ENCODE peak calls at places on chromosomes 16 and 17, in ten cellular contexts. T is fibroblast of pulmonary artery, A is NB4, K is fibroblast of the aortic adventitia, J is psoas muscle, B is pancreas, D is brain microvascular endothelial cell, U is heart left ventricle, X is ascending aorta, S is epithelial cell of esophagus. F is an unnamed sample.

GRCh38 chr17:45374501-45374900 is 57.7 kb upstream of the MAP3K14 start:
- DNase-seq in T (no peak), A (no peak), K (no peak), J (no peak), B (no peak), D (no peak), U (no peak), X (no peak), S (no peak), F (no peak)

GRCh38 chr17:39997543-39997942 is 16.9 kb downstream of the PSMD3 start:
- DNase-seq in T (no peak), A (no peak), K (no peak), J (no peak), B (no peak), D (no peak), U (no peak), X (no peak), S (no peak), F (no peak)

GRCh38 chr16:66248096-66248495 is 118.4 kb upstream of the CDH5 start:
- DNase-seq in T (peak), A (no peak), K (peak), J (peak), B (no peak), D (peak), U (peak), X (no peak), S (no peak), F (no peak)

GRCh38 chr17:39183045-39183444 is 14.4 kb downstream of the CACNB1 start:
- DNase-seq in T (no peak), A (no peak), K (no peak), J (no peak), B (no peak), D (no peak), U (no peak), X (no peak), S (no peak), F (no peak)

GRCh38 chr16:15898654-15899053 is 10.3 kb upstream of the CEP20 start:
- DNase-seq in T (no peak), A (no peak), K (no peak), J (no peak), B (no peak), D (no peak), U (no peak), X (no peak), S (no peak), F (peak)

GRCh38 chr17:14926526-14927122 is 338.5 kb downstream of the PMP22 start:
- DNase-seq in T (peak), A (peak), K (peak), J (peak), B (peak), D (peak), U (no peak), X (no peak), S (peak), F (peak)

GRCh38 chr16:31010539-31010938 is at the start of gene STX1B:
- DNase-seq in T (no peak), A (no peak), K (no peak), J (no peak), B (no peak), D (no peak), U (no peak), X (no peak), S (no peak), F (no peak)

GRCh38 chr16:81401035-81401950 is 43.3 kb upstream of the CMIP start:
- DNase-seq in T (peak), A (no peak), K (peak), J (peak), B (no peak), D (peak), U (no peak), X (no peak), S (peak), F (no peak)

GRCh38 chr16:55294947-55295346 is 29.1 kb upstream of the IRX6 start:
- DNase-seq in T (no peak), A (no peak), K (peak), J (peak), B (no peak), D (no peak), U (no peak), X (no peak), S (peak), F (no peak)

GRCh38 chr16:9151597-9151996 is 60.2 kb downstream of the HAPSTR1 start:
- DNase-seq in T (peak), A (no peak), K (no peak), J (no peak), B (no peak), D (no peak), U (no peak), X (no peak), S (no peak), F (no peak)

GRCh38 chr17:59790936-59791335 is 83.5 kb downstream of the VMP1 start:
- DNase-seq in T (no peak), A (peak), K (peak), J (no peak), B (no peak), D (no peak), U (no peak), X (no peak), S (no peak), F (no peak)

GRCh38 chr16:69017036-69017783 is 88.2 kb upstream of the HAS3 start:
- DNase-seq in T (peak), A (peak), K (peak), J (no peak), B (no peak), D (peak), U (no peak), X (no peak), S (peak), F (peak)

GRCh38 chr17:78109489-78109761 is 19.1 kb downstream of the TMC6 start:
- DNase-seq in T (no peak), A (no peak), K (no peak), J (no peak), B (no peak), D (no peak), U (no peak), X (no peak), S (no peak), F (no peak)

GRCh38 chr17:79777166-79777843 is 643 bp upstream of the CBX2 start:
- DNase-seq in T (peak), A (peak), K (peak), J (peak), B (no peak), D (peak), U (peak), X (no peak), S (no peak), F (peak)

GRCh38 chr17:82931696-82932060 is 91.9 kb upstream of the ZNF750 start:
- DNase-seq in T (peak), A (no peak), K (peak), J (peak), B (no peak), D (peak), U (no peak), X (no peak), S (peak), F (no peak)

GRCh38 chr17:40602445-40603443 is 37.5 kb upstream of the CCR7 start:
- DNase-seq in T (no peak), A (no peak), K (no peak), J (no peak), B (no peak), D (no peak), U (no peak), X (no peak), S (no peak), F (peak)

GRCh38 chr17:32552280-32552679 is 65.5 kb downstream of the CDK5R1 start:
- DNase-seq in T (no peak), A (no peak), K (no peak), J (no peak), B (no peak), D (no peak), U (no peak), X (no peak), S (no peak), F (no peak)

GRCh38 chr17:13626703-13627102 is 25.0 kb upstream of the HS3ST3A1 start:
- DNase-seq in T (peak), A (no peak), K (peak), J (no peak), B (no peak), D (peak), U (no peak), X (no peak), S (peak), F (no peak)

GRCh38 chr16:70267516-70267915 is 15.8 kb upstream of the EXOSC6 start:
- DNase-seq in T (peak), A (peak), K (peak), J (no peak), B (no peak), D (peak), U (no peak), X (no peak), S (peak), F (peak)

GRCh38 chr17:74296548-74296936 is 22.5 kb downstream of the DNAI2 start:
- DNase-seq in T (peak), A (peak), K (peak), J (peak), B (peak), D (peak), U (peak), X (no peak), S (peak), F (peak)

GRCh38 chr16:16956376-16956775 is 514.4 kb downstream of the XYLT1 start:
- DNase-seq in T (no peak), A (no peak), K (no peak), J (no peak), B (no peak), D (no peak), U (no peak), X (no peak), S (no peak), F (no peak)

GRCh38 chr16:12573300-12573699 is 230.4 kb downstream of the CPPED1 start:
- DNase-seq in T (no peak), A (no peak), K (no peak), J (no peak), B (peak), D (no peak), U (no peak), X (no peak), S (no peak), F (peak)

GRCh38 chr17:31274252-31274651 is 22.8 kb downstream of the OMG start:
- DNase-seq in T (peak), A (peak), K (peak), J (no peak), B (no peak), D (no peak), U (no peak), X (no peak), S (peak), F (no peak)

GRCh38 chr16:10256855-10257641 is 74.8 kb upstream of the GRIN2A start:
- DNase-seq in T (peak), A (peak), K (peak), J (peak), B (peak), D (no peak), U (no peak), X (no peak), S (peak), F (peak)

GRCh38 chr17:6797718-6798351 is 21.8 kb downstream of the FBXO39 start:
- DNase-seq in T (no peak), A (no peak), K (no peak), J (no peak), B (no peak), D (no peak), U (no peak), X (no peak), S (peak), F (no peak)

GRCh38 chr17:30920282-30920681 is 1.5 kb upstream of the ADAP2 start:
- DNase-seq in T (peak), A (no peak), K (no peak), J (peak), B (no peak), D (peak), U (peak), X (no peak), S (no peak), F (no peak)

GRCh38 chr17:60039509-60040442 is 38.9 kb downstream of the HEATR6 start:
- DNase-seq in T (no peak), A (no peak), K (no peak), J (no peak), B (no peak), D (no peak), U (no peak), X (no peak), S (no peak), F (no peak)

GRCh38 chr17:75535119-75535537 is 9.6 kb downstream of the LLGL2 start:
- DNase-seq in T (no peak), A (no peak), K (no peak), J (no peak), B (no peak), D (no peak), U (no peak), X (no peak), S (no peak), F (peak)

GRCh38 chr17:3981455-3981854 is 17.2 kb upstream of the ATP2A3 start:
- DNase-seq in T (no peak), A (no peak), K (no peak), J (no peak), B (no peak), D (no peak), U (no peak), X (no peak), S (no peak), F (no peak)

GRCh38 chr17:7063518-7064094 is 16.4 kb downstream of the CLEC10A start:
- DNase-seq in T (no peak), A (no peak), K (peak), J (no peak), B (no peak), D (no peak), U (no peak), X (no peak), S (peak), F (no peak)

GRCh38 chr16:66898207-66898606 is 17.9 kb downstream of the PDP2 start:
- DNase-seq in T (no peak), A (no peak), K (peak), J (no peak), B (no peak), D (peak), U (no peak), X (peak), S (peak), F (no peak)

DNA sequence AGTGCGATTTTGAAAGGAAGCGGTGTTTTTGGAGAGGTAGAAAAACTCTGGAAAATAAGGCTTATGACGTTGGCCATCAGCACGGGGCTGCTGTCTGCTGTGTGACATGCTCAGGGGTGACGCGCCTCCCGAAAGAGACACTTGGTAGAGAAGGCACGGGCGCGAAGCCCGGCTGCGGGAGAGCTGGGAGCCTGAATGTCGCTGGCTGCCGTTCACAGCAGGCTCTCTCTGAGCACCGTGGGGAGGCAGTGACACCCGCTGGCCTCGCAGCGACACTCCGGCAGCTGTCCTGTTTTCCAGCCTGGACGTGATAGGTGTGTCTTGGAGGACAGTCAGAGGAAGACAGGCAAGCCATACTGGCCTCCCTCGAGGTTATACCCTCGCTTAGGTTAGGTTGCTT is 759.1 kb upstream of the RBFOX1 start:
- DNase-seq in T (no peak), A (peak), K (no peak), J (no peak), B (no peak), D (no peak), U (no peak), X (no peak), S (no peak), F (no peak)
- H3K4me3 ChIP-seq in T (no peak), A (no peak), K (no peak), J (no peak), B (no peak), D (no peak), U (no peak), X (no peak), S (no peak), F (no peak)

GRCh38 chr17:76797441-76797840 is 59.5 kb downstream of the MFSD11 start:
- DNase-seq in T (no peak), A (no peak), K (no peak), J (no peak), B (no peak), D (no peak), U (no peak), X (no peak), S (no peak), F (no peak)

GRCh38 chr17:76796081-76796480 is 58.2 kb downstream of the MFSD11 start:
- DNase-seq in T (no peak), A (no peak), K (no peak), J (no peak), B (no peak), D (no peak), U (no peak), X (no peak), S (no peak), F (no peak)

GRCh38 chr17:76791053-76791980 is 53.4 kb downstream of the MFSD11 start:
- DNase-seq in T (peak), A (peak), K (peak), J (peak), B (no peak), D (peak), U (no peak), X (no peak), S (peak), F (peak)

GRCh38 chr17:76792348-76792747 is 54.4 kb downstream of the MFSD11 start:
- DNase-seq in T (no peak), A (no peak), K (no peak), J (no peak), B (no peak), D (no peak), U (no peak), X (no peak), S (no peak), F (no peak)

DNA sequence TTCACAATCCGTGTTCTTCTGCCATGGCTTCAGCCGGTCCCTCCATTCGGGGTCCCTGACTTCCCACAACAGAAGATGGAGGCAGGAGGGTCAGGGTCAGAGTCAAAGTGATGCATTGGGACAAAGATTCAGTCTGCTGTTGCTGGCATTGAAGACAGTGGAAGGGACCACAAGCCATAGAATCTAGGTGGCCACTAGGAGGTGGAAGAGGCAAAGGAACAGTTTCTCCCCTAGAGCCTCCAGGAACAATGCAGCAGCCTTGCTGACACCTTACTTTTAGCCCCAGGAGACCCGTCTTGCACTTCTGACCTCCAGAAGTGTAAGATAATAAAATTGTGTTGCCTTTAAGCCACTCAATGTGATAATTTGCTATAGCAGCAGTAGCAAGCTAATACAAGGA is 55.9 kb downstream of the MFSD11 start:
- DNase-seq in T (peak), A (peak), K (peak), J (no peak), B (no peak), D (peak), U (no peak), X (no peak), S (peak), F (peak)
- TF ChIP-seq CTCF in T (peak), A (peak), K (peak), J (no peak), B (no peak), D (peak), U (no peak), X (no peak), S (peak), F (peak)

DNA sequence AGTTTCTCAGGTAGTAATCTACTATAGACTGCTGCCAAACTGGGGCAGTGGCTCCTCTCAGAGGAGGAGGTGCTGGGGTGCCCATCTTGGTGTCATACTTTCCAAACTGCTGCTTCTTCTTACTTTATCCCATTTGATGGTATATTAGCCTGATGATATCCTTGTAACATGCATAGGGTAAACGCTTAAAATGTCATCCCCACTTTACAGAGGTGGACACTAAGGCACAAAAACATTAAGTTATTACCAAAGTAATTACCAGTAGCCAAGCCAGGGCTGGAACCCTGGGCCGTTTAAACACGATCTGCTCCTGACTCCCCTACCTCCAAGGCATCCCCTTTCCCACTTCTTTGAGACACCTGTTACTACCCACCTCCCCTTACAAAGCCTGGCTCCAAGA is 37.8 kb upstream of the CSNK2A2 start:
- DNase-seq in T (no peak), A (no peak), K (no peak), J (no peak), B (no peak), D (no peak), U (no peak), X (no peak), S (no peak), F (no peak)
- H3K4me3 ChIP-seq in T (no peak), A (no peak), K (no peak), J (no peak), B (no peak), D (no peak), U (no peak), X (no peak), S (no peak), F (no peak)

DNA sequence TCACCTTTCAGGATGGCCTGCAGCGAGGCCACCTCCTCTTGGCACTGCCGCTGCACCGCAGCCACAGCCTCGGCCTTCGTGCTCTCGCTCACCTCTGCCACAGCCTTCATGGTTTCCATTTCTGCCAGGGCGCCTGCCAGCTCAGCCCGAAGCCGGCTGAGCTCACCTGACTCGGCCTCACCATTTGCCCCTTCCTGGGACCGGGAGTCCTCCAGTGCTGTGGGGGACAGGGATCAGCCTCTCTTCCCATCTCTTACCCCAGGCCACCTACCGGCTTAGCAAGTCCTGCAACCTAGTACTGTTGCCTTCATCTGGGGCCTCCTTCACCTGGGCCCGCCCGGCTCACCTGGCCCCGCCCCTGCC is 658 bp downstream of the RABEP2 start:
- DNase-seq in T (no peak), A (no peak), K (no peak), J (no peak), B (no peak), D (no peak), U (no peak), X (no peak), S (no peak), F (no peak)
- TF ChIP-seq CTCF in T (no peak), A (no peak), K (no peak), J (no peak), B (peak), D (no peak), U (no peak), X (no peak), S (peak), F (no peak)

GRCh38 chr17:61416540-61417363 is 17.1 kb downstream of the TBX2 start:
- DNase-seq in T (peak), A (peak), K (peak), J (peak), B (peak), D (peak), U (peak), X (no peak), S (peak), F (peak)

GRCh38 chr17:61414141-61414935 is 14.7 kb downstream of the TBX2 start:
- DNase-seq in T (no peak), A (no peak), K (no peak), J (no peak), B (no peak), D (no peak), U (no peak), X (peak), S (no peak), F (no peak)

GRCh38 chr17:61414936-61415251 is 15.3 kb downstream of the TBX2 start:
- DNase-seq in T (no peak), A (no peak), K (no peak), J (no peak), B (no peak), D (no peak), U (no peak), X (no peak), S (no peak), F (no peak)

GRCh38 chr17:61416211-61416539 is 16.5 kb downstream of the TBX2 start:
- DNase-seq in T (no peak), A (no peak), K (no peak), J (no peak), B (no peak), D (no peak), U (no peak), X (no peak), S (no peak), F (no peak)

GRCh38 chr17:61415374-61416210 is 15.9 kb downstream of the TBX2 start:
- DNase-seq in T (no peak), A (no peak), K (no peak), J (no peak), B (no peak), D (no peak), U (no peak), X (no peak), S (no peak), F (no peak)
- H3K4me3 ChIP-seq in T (no peak), A (no peak), K (no peak), J (no peak), B (no peak), D (no peak), U (no peak), X (no peak), S (no peak), F (no peak)

GRCh38 chr17:43324205-43324893 is 74.4 kb upstream of the ARL4D start:
- DNase-seq in T (no peak), A (no peak), K (no peak), J (no peak), B (no peak), D (no peak), U (no peak), X (no peak), S (no peak), F (peak)
- TF ChIP-seq CTCF in T (no peak), A (no peak), K (no peak), J (peak), B (no peak), D (peak), U (peak), X (no peak), S (no peak), F (peak)

DNA sequence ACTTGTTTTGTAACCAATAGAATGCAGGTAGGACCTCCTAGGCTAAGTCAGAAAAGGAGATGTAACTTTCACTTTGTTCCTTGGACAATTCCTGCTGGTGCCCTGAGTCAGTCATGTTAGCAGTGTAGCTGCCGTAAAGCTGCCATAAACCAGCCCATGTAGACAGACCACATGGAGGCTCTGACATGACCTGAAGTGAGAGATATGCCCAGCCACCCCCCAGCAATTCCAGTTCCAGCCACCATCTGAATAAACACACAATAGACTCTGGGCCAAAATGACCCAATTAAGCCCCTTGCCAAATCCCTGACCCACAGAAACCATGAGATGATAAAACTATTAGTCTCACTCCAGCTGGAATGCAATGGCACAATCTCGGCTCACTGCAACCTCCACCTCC is 20.6 kb downstream of the SMURF2 start:
- DNase-seq in T (peak), A (peak), K (peak), J (no peak), B (peak), D (peak), U (no peak), X (no peak), S (peak), F (no peak)
- H3K4me3 ChIP-seq in T (peak), A (no peak), K (peak), J (no peak), B (no peak), D (no peak), U (no peak), X (no peak), S (no peak), F (no peak)